ENCODE peak calls at places on chromosomes 2 and 18, in ten cellular contexts. R, T, W, C, S, M, I, F, X and K are unnamed samples.
A peak's percentile ranks its signal among the peaks of the same experiment; 100 is the strongest.

GRCh38 chr2:173521450-173522192 is 166.9 kb downstream of the CDCA7 start:
- DNase-seq in F (no peak), S (no peak), T (no peak), R (no peak), C (no peak), X (no peak), M (no peak), W (no peak), I (no peak), K (no peak)

GRCh38 chr2:211591456-211591855 is 947.1 kb downstream of the ERBB4 start:
- DNase-seq in W (no peak), C (no peak), I (no peak), S (no peak), X (no peak), R (no peak), F (no peak), T (no peak), M (no peak), K (no peak)

GRCh38 chr2:2843969-2844548 is 513.0 kb upstream of the MYT1L start:
- DNase-seq in M (peak; percentile 40), C (no peak), F (no peak), X (no peak), R (no peak), S (no peak), I (no peak), T (no peak), W (peak; percentile 31), K (no peak)

GRCh38 chr2:239531456-239532304 is 130.9 kb upstream of the HDAC4 start:
- DNase-seq in T (no peak), M (no peak), I (no peak), W (no peak), R (no peak), X (no peak), F (no peak), S (no peak), C (no peak), K (no peak)

GRCh38 chr2:142778289-142778688 is 99.2 kb upstream of the KYNU start:
- DNase-seq in S (no peak), I (no peak), W (no peak), T (no peak), M (no peak), X (no peak), F (no peak), C (no peak), R (no peak), K (no peak)

GRCh38 chr2:239286901-239287300 is 113.9 kb downstream of the HDAC4 start:
- DNase-seq in R (no peak), S (no peak), X (peak; percentile 19), F (no peak), I (no peak), M (peak; percentile 51), C (no peak), W (no peak), T (peak; percentile 23), K (peak; percentile 53)

GRCh38 chr2:128329607-128330006 is 10.9 kb upstream of the HS6ST1 start:
- DNase-seq in X (no peak), S (no peak), T (no peak), M (no peak), C (no peak), W (no peak), I (peak; percentile 40), F (no peak), R (no peak), K (no peak)

GRCh38 chr2:74502147-74502719 is 2.8 kb upstream of the LBX2 start:
- DNase-seq in C (no peak), I (no peak), W (no peak), F (no peak), R (peak; percentile 19), T (no peak), M (no peak), X (no peak), S (no peak), K (no peak)

GRCh38 chr2:171712051-171712450 is 24.8 kb downstream of the DYNC1I2 start:
- DNase-seq in F (no peak), M (no peak), T (no peak), R (peak; percentile 92), W (no peak), S (peak; percentile 12), C (no peak), I (no peak), X (no peak), K (no peak)

GRCh38 chr2:160719116-160719515 is 225.5 kb upstream of the RBMS1 start:
- DNase-seq in W (no peak), R (peak; percentile 28), F (no peak), C (no peak), T (no peak), X (no peak), M (no peak), S (no peak), I (no peak), K (no peak)

GRCh38 chr2:72144412-72144745 is 3.3 kb downstream of the CYP26B1 start:
- DNase-seq in W (no peak), F (no peak), S (no peak), T (peak; percentile 63), C (no peak), M (no peak), R (no peak), I (peak; percentile 58), X (no peak), K (no peak)

GRCh38 chr2:120791243-120791960 is 55.7 kb downstream of the GLI2 start:
- DNase-seq in W (no peak), R (no peak), I (no peak), F (no peak), C (no peak), M (no peak), T (no peak), X (no peak), S (no peak), K (no peak)

GRCh38 chr2:69223759-69224494 is 163.1 kb downstream of the GFPT1 start:
- DNase-seq in X (no peak), T (no peak), I (no peak), S (no peak), F (no peak), R (no peak), C (no peak), M (no peak), W (no peak), K (no peak)

GRCh38 chr18:29361843-29362242 is 1184.9 kb upstream of the CDH2 start:
- DNase-seq in W (peak; percentile 9), R (no peak), F (no peak), S (no peak), I (no peak), C (no peak), M (no peak), T (no peak), X (no peak), K (no peak)